ENCODE peak calls at places on chromosome X, in seven cellular contexts. V is CD8-positive, alpha-beta T cell; Z is K562; F is lung; I is mammary epithelial cell; Q is suprapubic skin; L is heart right ventricle. G is an unnamed sample.

GRCh38 chrX:41381685-41382084 is 47.7 kb downstream of the DDX3X start:
- DNase-seq in V (no peak), Z (peak; percentile 52), F (no peak), I (peak; percentile 83), Q (no peak), L (no peak), G (no peak)

GRCh38 chrX:74536142-74537010 is 78.0 kb downstream of the RLIM start:
- DNase-seq in V (no peak), Z (peak; percentile 8), F (peak; percentile 78), I (peak; percentile 47), Q (peak; percentile 84), L (peak; percentile 83), G (peak; percentile 60)

GRCh38 chrX:15605233-15605632 is 4.5 kb upstream of the ACE2 start:
- DNase-seq in V (no peak), Z (no peak), F (no peak), I (no peak), Q (no peak), L (no peak), G (no peak)

GRCh38 chrX:150833454-150834056 is 64.9 kb downstream of the CD99L2 start:
- DNase-seq in V (no peak), Z (no peak), F (no peak), I (no peak), Q (no peak), L (no peak), G (no peak)

GRCh38 chrX:123859828-123860505 is at the start of gene XIAP:
- DNase-seq in V (peak; percentile 32), Z (peak; percentile 90), F (peak; percentile 84), I (peak; percentile 92), Q (peak; percentile 82), L (peak; percentile 83), G (peak; percentile 20)

GRCh38 chrX:36957425-36958328 is 50.5 kb upstream of the FAM47C start:
- DNase-seq in V (no peak), Z (no peak), F (peak; percentile 32), I (no peak), Q (no peak), L (no peak), G (no peak)

GRCh38 chrX:130296743-130297142 is 28.0 kb upstream of the ZNF280C start:
- DNase-seq in V (no peak), Z (no peak), F (no peak), I (peak; percentile 7), Q (no peak), L (no peak), G (no peak)

GRCh38 chrX:6225307-6226052 is 3.2 kb downstream of the NLGN4X start:
- DNase-seq in V (no peak), Z (no peak), F (no peak), I (peak; percentile 5), Q (no peak), L (no peak), G (no peak)

GRCh38 chrX:133698298-133698697 is 283.0 kb upstream of the GPC4 start:
- DNase-seq in V (no peak), Z (no peak), F (no peak), I (no peak), Q (no peak), L (no peak), G (no peak)

GRCh38 chrX:151510203-151510602 is 53.3 kb upstream of the PASD1 start:
- DNase-seq in V (no peak), Z (no peak), F (no peak), I (no peak), Q (no peak), L (no peak), G (no peak)

GRCh38 chrX:15750611-15751159 is 12.6 kb downstream of the CA5B start:
- DNase-seq in V (no peak), Z (no peak), F (no peak), I (no peak), Q (no peak), L (no peak), G (no peak)

GRCh38 chrX:138847930-138848329 is 136.4 kb upstream of the FGF13 start:
- DNase-seq in V (no peak), Z (no peak), F (no peak), I (peak; percentile 9), Q (no peak), L (no peak), G (no peak)

GRCh38 chrX:119870626-119871131 is 854 bp downstream of the RNF113A start:
- DNase-seq in V (peak; percentile 1), Z (peak; percentile 52), F (no peak), I (peak; percentile 3), Q (no peak), L (no peak), G (no peak)

GRCh38 chrX:154013614-154014360 is 5.9 kb downstream of the IRAK1 start:
- DNase-seq in V (peak; percentile 25), Z (peak; percentile 66), F (no peak), I (no peak), Q (no peak), L (peak; percentile 40), G (no peak)

GRCh38 chrX:68889244-68889643 is 60.4 kb downstream of the EFNB1 start:
- DNase-seq in V (no peak), Z (no peak), F (no peak), I (no peak), Q (no peak), L (no peak), G (no peak)

GRCh38 chrX:112834016-112834855 is 6.4 kb downstream of the AMOT start:
- DNase-seq in V (no peak), Z (no peak), F (no peak), I (no peak), Q (no peak), L (no peak), G (no peak)

GRCh38 chrX:44343412-44343942 is at the start of gene EFHC2:
- DNase-seq in V (peak; percentile 26), Z (peak; percentile 64), F (peak; percentile 33), I (no peak), Q (peak; percentile 70), L (peak; percentile 60), G (no peak)

GRCh38 chrX:108270280-108270679 is 167.9 kb downstream of the COL4A6 start:
- DNase-seq in V (no peak), Z (no peak), F (no peak), I (peak; percentile 85), Q (no peak), L (no peak), G (no peak)

GRCh38 chrX:137915466-137915865 is 349.5 kb downstream of the ZIC3 start:
- DNase-seq in V (no peak), Z (no peak), F (no peak), I (no peak), Q (no peak), L (no peak), G (no peak)

GRCh38 chrX:7108995-7109634 is 38.4 kb upstream of the STS start:
- DNase-seq in V (no peak), Z (no peak), F (no peak), I (no peak), Q (no peak), L (no peak), G (no peak)

GRCh38 chrX:136028383-136028984 is 43.2 kb downstream of the SLC9A6 start:
- DNase-seq in V (no peak), Z (peak; percentile 46), F (no peak), I (peak; percentile 53), Q (no peak), L (no peak), G (no peak)

GRCh38 chrX:12080265-12080664 is 58.0 kb upstream of the FRMPD4 start:
- DNase-seq in V (no peak), Z (peak; percentile 8), F (no peak), I (peak; percentile 46), Q (no peak), L (no peak), G (no peak)

DNA sequence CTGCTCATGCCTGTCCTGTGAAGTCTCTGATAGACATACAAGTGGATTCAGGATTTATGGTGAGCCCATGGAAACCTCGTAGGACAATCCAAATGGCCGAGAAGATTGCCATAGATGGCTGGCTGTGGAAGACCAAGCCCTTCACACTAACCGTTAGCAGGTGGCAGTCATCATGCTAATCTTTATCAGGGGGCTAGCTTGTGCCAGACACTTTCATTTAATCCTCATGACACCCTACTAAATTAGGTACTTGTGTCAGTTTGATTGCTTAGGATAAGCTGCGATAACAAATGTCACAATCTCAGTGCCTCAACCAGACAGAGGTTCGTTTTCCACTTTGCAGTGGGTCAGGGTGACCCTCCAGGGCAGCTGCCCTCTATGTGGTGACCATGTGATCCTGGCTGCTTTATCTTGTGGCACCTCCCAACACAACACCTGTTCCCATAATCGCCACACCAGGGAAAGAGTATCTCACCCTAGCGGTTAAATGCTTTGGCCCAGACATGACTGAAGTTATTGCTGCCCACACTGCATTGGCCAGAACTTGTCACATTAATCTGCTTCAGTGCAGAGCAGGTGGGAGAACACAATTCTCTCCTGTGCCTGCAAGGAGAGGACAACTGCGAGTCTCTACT is 60.8 kb downstream of the REPS2 start:
- DNase-seq in V (no peak), Z (peak; percentile 30), F (no peak), I (peak; percentile 6), Q (no peak), L (no peak), G (no peak)
- TF ChIP-seq CTCF in V (no peak), Z (peak; percentile 44), F (no peak), I (peak; percentile 22), Q (no peak), L (peak; percentile 20), G (peak; percentile 25)

DNA sequence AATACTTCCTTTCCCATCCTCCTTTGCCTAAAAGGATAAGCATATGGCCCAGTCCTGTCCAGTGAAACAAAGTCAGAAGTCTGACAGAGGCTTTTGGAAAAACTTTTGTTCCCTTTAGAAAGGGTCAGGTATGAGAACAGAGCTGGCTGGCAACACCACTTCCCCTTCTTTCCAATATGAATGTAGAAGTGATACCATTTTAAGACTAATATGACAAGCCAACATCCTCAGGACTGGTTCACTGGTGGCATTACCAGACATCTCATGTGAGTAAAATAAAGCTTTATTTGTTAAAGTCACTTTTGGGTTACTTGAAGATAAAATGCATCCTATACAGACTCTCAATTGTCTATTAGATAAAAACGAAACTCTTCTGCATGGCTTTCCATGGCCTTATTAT is 83.6 kb upstream of the PTCHD1 start:
- DNase-seq in V (no peak), Z (no peak), F (no peak), I (no peak), Q (no peak), L (no peak), G (no peak)
- H3K4me1 ChIP-seq in V (no peaks in the 10 kb centered on the region), Z (no peaks in the 10 kb centered on the region), F (no peaks in the 10 kb centered on the region), I (no peaks in the 10 kb centered on the region), Q (no peaks in the 10 kb centered on the region), L (no peaks in the 10 kb centered on the region), G (no peaks in the 10 kb centered on the region)

DNA sequence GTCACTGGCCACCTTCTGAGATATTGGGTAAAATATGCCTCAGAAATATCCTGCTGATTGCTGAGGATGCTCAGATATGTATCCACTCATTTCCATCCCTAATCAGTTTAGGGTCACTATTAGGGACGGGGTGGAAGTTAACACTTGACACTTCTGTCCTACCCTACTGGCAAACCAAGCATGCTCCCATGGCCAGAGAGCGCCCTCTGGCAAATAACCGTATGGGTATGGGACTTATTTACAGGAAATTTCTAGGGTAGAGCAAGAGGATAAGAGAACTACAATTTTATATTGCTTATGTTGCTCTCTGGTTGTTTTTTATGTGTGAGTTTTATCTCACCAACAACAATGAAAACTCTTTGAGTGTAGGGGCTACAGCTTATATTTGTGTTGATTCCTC is 86.8 kb upstream of the TSPAN7 start:
- DNase-seq in V (no peak), Z (no peak), F (no peak), I (no peak), Q (no peak), L (no peak), G (no peak)
- TF ChIP-seq CTCF in V (no peak), Z (no peak), F (no peak), I (no peak), Q (no peak), L (no peak), G (no peak)

DNA sequence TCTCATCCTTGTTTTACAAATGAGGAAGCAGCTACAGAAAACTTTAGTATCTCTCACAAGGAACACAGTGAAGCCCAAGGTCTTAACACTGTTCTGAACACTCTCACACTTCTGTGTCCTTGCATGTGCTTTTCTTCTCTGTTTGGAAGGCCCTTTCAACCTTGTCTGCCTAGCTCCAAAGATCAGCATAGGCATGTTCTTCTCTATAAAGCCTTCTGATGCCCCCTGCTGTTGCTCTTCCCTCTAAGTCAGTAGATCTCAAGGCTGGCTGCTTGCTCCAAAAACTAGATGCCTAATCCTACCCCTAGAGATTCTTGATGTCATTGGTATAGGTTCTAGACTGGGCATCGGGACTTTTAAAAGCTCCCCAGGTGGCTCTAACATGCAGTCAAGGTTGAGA is 5.9 kb downstream of the APOO start:
- DNase-seq in V (no peak), Z (peak; percentile 75), F (peak; percentile 45), I (peak; percentile 72), Q (no peak), L (no peak), G (peak; percentile 19)
- H3K4me1 ChIP-seq in V (peaks cover 6% of the 10 kb centered on the region), Z (peaks cover 2% of the 10 kb centered on the region), F (peaks cover 15% of the 10 kb centered on the region), I (peaks cover 44% of the 10 kb centered on the region), Q (peaks cover 34% of the 10 kb centered on the region), L (peaks cover 13% of the 10 kb centered on the region), G (no peaks in the 10 kb centered on the region)

G was measured in thoracic aorta.